ENCODE peak calls at places on chromosomes 4 and X, in seven cellular contexts. G is A549, M is endothelial cell, C is foreskin fibroblast, S is mucosa of descending colon, O is fibroblast of pulmonary artery, N is astrocyte. R is an unnamed sample.

GRCh38 chr4:118732591-118733330 is 47.6 kb downstream of the METTL14 start:
- DNase-seq in G (no peak), M (no peak), C (peak; percentile 69), S (no peak), O (peak; percentile 42), N (peak; percentile 49), R (no peak)

GRCh38 chr4:67282749-67283148 is 262.6 kb downstream of the CENPC start:
- DNase-seq in G (no peak), M (no peak), C (no peak), S (no peak), O (no peak), N (no peak), R (no peak)

GRCh38 chr4:27861381-27861787 is 1000.7 kb downstream of the STIM2 start:
- DNase-seq in G (peak; percentile 29), M (peak; percentile 47), C (no peak), S (no peak), O (peak; percentile 60), N (no peak), R (no peak)

GRCh38 chr4:153257151-153257620 is 52.9 kb downstream of the TRIM2 start:
- DNase-seq in G (no peak), M (peak; percentile 24), C (peak; percentile 71), S (no peak), O (peak; percentile 57), N (peak; percentile 73), R (peak; percentile 49)

GRCh38 chr4:148857234-148857972 is 415.2 kb upstream of the NR3C2 start:
- DNase-seq in G (no peak), M (no peak), C (no peak), S (no peak), O (peak; percentile 21), N (peak; percentile 55), R (no peak)

GRCh38 chr4:113468165-113469022 is 293.1 kb downstream of the CAMK2D start:
- DNase-seq in G (peak; percentile 79), M (no peak), C (peak; percentile 99), S (no peak), O (peak; percentile 100), N (peak; percentile 100), R (no peak)

GRCh38 chr4:76666940-76667532 is 230.9 kb downstream of the SOWAHB start:
- DNase-seq in G (no peak), M (no peak), C (no peak), S (no peak), O (no peak), N (no peak), R (no peak)

GRCh38 chrX:39470588-39471155 is 627.1 kb downstream of the BCOR start:
- DNase-seq in G (no peak), M (no peak), C (no peak), S (no peak), O (peak; percentile 63), N (peak; percentile 62), R (no peak)

GRCh38 chr4:4480685-4481393 is 61.0 kb downstream of the STX18 start:
- DNase-seq in G (peak; percentile 4), M (no peak), C (peak; percentile 47), S (no peak), O (peak; percentile 38), N (no peak), R (no peak)

GRCh38 chrX:38636949-38637819 is 75.8 kb downstream of the TSPAN7 start:
- DNase-seq in G (no peak), M (no peak), C (no peak), S (no peak), O (no peak), N (no peak), R (no peak)

GRCh38 chr4:87679449-87680169 is 29.5 kb downstream of the DMP1 start:
- DNase-seq in G (peak; percentile 46), M (peak; percentile 63), C (peak; percentile 16), S (no peak), O (peak; percentile 82), N (peak; percentile 39), R (peak; percentile 22)

GRCh38 chrX:106300239-106300638 is 132.1 kb downstream of the PWWP3B start:
- DNase-seq in G (no peak), M (no peak), C (no peak), S (no peak), O (peak; percentile 4), N (peak; percentile 56), R (no peak)

GRCh38 chr4:142549726-142550463 is 296.2 kb downstream of the INPP4B start:
- DNase-seq in G (peak; percentile 85), M (no peak), C (peak; percentile 78), S (no peak), O (peak; percentile 73), N (peak; percentile 96), R (no peak)

GRCh38 chr4:2837904-2838496 is 5.6 kb upstream of the ADD1 start:
- DNase-seq in G (no peak), M (no peak), C (no peak), S (peak; percentile 78), O (peak; percentile 74), N (no peak), R (no peak)

GRCh38 chrX:150854856-150855255 is 43.6 kb downstream of the CD99L2 start:
- DNase-seq in G (no peak), M (no peak), C (no peak), S (no peak), O (no peak), N (no peak), R (no peak)

GRCh38 chr4:38190717-38191178 is 230.6 kb downstream of the PTTG2 start:
- DNase-seq in G (no peak), M (no peak), C (peak; percentile 85), S (no peak), O (peak; percentile 75), N (peak; percentile 76), R (no peak)

GRCh38 chr4:660401-660800 is 13.7 kb downstream of the ATP5ME start:
- DNase-seq in G (no peak), M (no peak), C (no peak), S (no peak), O (no peak), N (no peak), R (no peak)

GRCh38 chr4:104025251-104025650 is 305.5 kb upstream of the TACR3 start:
- DNase-seq in G (no peak), M (no peak), C (no peak), S (no peak), O (no peak), N (no peak), R (no peak)

GRCh38 chrX:39850630-39851152 is 247.1 kb downstream of the BCOR start:
- DNase-seq in G (no peak), M (no peak), C (peak; percentile 36), S (no peak), O (peak; percentile 69), N (peak; percentile 31), R (no peak)

GRCh38 chr4:167897116-167897515 is 195.2 kb upstream of the ANXA10 start:
- DNase-seq in G (peak; percentile 2), M (peak; percentile 75), C (peak; percentile 56), S (no peak), O (peak; percentile 86), N (peak; percentile 74), R (no peak)

GRCh38 chr4:174592985-174593335 is 70.7 kb upstream of the HPGD start:
- DNase-seq in G (peak; percentile 14), M (no peak), C (peak; percentile 35), S (no peak), O (peak; percentile 62), N (peak; percentile 44), R (no peak)

GRCh38 chr4:20318899-20319291 is 67.2 kb downstream of the SLIT2 start:
- DNase-seq in G (no peak), M (no peak), C (no peak), S (no peak), O (no peak), N (no peak), R (no peak)

GRCh38 chrX:65601126-65601525 is 66.3 kb upstream of the MSN start:
- DNase-seq in G (no peak), M (no peak), C (no peak), S (no peak), O (no peak), N (no peak), R (no peak)

GRCh38 chrX:1667566-1667965 is 52.7 kb downstream of the ASMT start:
- DNase-seq in G (no peak), M (no peak), C (no peak), S (no peak), O (no peak), N (no peak), R (no peak)

GRCh38 chr4:117971406-117971805 is 62.9 kb upstream of the NDST3 start:
- DNase-seq in G (no peak), M (no peak), C (no peak), S (no peak), O (no peak), N (peak; percentile 28), R (no peak)

GRCh38 chrX:40304115-40304514 is 206.4 kb upstream of the BCOR start:
- DNase-seq in G (no peak), M (no peak), C (no peak), S (no peak), O (no peak), N (no peak), R (no peak)

GRCh38 chr4:124526760-124527159 is 185.8 kb downstream of the ANKRD50 start:
- DNase-seq in G (no peak), M (no peak), C (no peak), S (no peak), O (no peak), N (no peak), R (no peak)

GRCh38 chrX:35664838-35665237 is 133.3 kb upstream of the MAGEB16 start:
- DNase-seq in G (no peak), M (no peak), C (no peak), S (no peak), O (no peak), N (no peak), R (no peak)

GRCh38 chr4:151195801-151196200 is 81.2 kb upstream of the PRSS48 start:
- DNase-seq in G (peak; percentile 10), M (no peak), C (peak; percentile 51), S (no peak), O (peak; percentile 83), N (peak; percentile 74), R (no peak)

DNA sequence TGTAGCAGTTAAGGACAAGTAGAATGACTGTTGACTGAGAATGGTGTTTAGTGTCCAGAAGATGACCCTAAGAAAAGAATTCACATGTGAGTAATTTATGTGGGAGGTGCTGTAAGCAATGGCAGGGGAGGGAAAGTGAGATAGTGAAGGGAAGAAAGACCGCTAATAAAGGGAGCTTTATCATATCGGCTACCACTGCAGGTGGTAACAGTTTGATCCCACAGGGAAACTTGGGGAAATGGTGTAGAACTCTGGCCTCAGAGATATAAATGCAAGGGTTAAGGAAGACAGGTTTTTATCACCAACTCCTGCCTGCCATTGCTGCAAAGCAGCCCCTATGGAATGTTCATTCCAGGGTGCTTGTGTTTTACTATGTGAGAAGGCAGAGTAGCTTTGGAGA is 489.6 kb downstream of the STPG2 start:
- DNase-seq in G (no peak), M (no peak), C (no peak), S (no peak), O (peak; percentile 9), N (no peak), R (no peak)
- TF ChIP-seq CTCF in G (no peak), M (no peak), C (no peak), S (no peak), O (no peak), N (no peak), R (no peak)

GRCh38 chr4:183636488-183636887 is 22.5 kb downstream of the RWDD4 start:
- DNase-seq in G (peak; percentile 75), M (no peak), C (no peak), S (no peak), O (no peak), N (no peak), R (no peak)
- TF ChIP-seq CTCF in G (peak; percentile 40), M (no peak), C (no peak), S (no peak), O (no peak), N (no peak), R (no peak)

GRCh38 chr4:186669159-186669720 is 54.4 kb downstream of the FAT1 start:
- DNase-seq in G (peak; percentile 38), M (no peak), C (peak; percentile 53), S (no peak), O (peak; percentile 86), N (peak; percentile 71), R (no peak)
- TF ChIP-seq CTCF in G (peak; percentile 55), M (peak; percentile 36), C (no peak), S (no peak), O (peak; percentile 56), N (peak; percentile 46), R (peak; percentile 1)

GRCh38 chr4:81260443-81261102 is 45.6 kb upstream of the PRKG2 start:
- DNase-seq in G (no peak), M (peak; percentile 10), C (no peak), S (no peak), O (peak; percentile 10), N (no peak), R (no peak)
- TF ChIP-seq CTCF in G (peak; percentile 18), M (peak; percentile 68), C (peak; percentile 30), S (no peak), O (peak; percentile 49), N (peak; percentile 35), R (peak; percentile 4)